ENCODE peak calls at places on chromosomes 13 and 19, in seven cellular contexts. R is esophagus squamous epithelium, D is heart left ventricle, F is Peyer's patch, X is HCT116, B is ovary, G is transverse colon. N is an unnamed sample. For H3K9me3, the result is how much of the 10 kb centered on the place peaks cover.

GRCh38 chr19:11747277-11747676 is 8.5 kb upstream of the ZNF823 start:
- DNase-seq in G (no peak), F (no peak), D (no peak), B (no peak), R (no peak), X (no peak), N (no peak)

GRCh38 chr13:109072505-109072904 is 443.1 kb downstream of the MYO16 start:
- DNase-seq in R (no peak), F (no peak), D (no peak), G (no peak), B (no peak), X (no peak), N (no peak)

GRCh38 chr19:40702337-40703012 is 12.0 kb upstream of the NUMBL start:
- DNase-seq in R (no peak), D (peak), B (no peak), G (no peak), F (no peak), X (no peak), N (no peak)

GRCh38 chr13:110138009-110138699 is 168.8 kb downstream of the COL4A1 start:
- DNase-seq in B (peak), F (peak), X (peak), G (peak), R (no peak), D (peak), N (peak)

GRCh38 chr13:27921421-27921960 is 1.7 kb downstream of the PDX1 start:
- DNase-seq in X (no peak), D (no peak), G (no peak), R (no peak), B (no peak), F (no peak), N (no peak)

GRCh38 chr13:113407103-113407530 is 43.2 kb upstream of the GRTP1 start:
- DNase-seq in R (no peak), G (no peak), X (no peak), D (peak), B (no peak), F (peak), N (no peak)

GRCh38 chr13:85383291-85383690 is 415.9 kb downstream of the SLITRK6 start:
- DNase-seq in D (no peak), X (no peak), F (no peak), R (no peak), G (no peak), B (no peak), N (no peak)

GRCh38 chr13:113083402-113084061 is 22.1 kb upstream of the F7 start:
- DNase-seq in B (no peak), X (peak), G (peak), F (no peak), D (peak), R (no peak), N (peak)

GRCh38 chr13:46598820-46599180 is 45.8 kb downstream of the LRCH1 start:
- DNase-seq in G (no peak), X (no peak), R (no peak), D (no peak), B (no peak), F (no peak), N (no peak)

GRCh38 chr19:13209797-13210775 is 59.9 kb downstream of the IER2 start:
- DNase-seq in F (no peak), X (no peak), R (no peak), G (no peak), D (no peak), B (no peak), N (no peak)

GRCh38 chr13:110258876-110259631 is 47.9 kb downstream of the COL4A1 start:
- DNase-seq in X (no peak), F (no peak), R (no peak), G (no peak), D (no peak), B (no peak), N (no peak)

GRCh38 chr19:55485439-55486011 is 537 bp downstream of the NAT14 start:
- DNase-seq in B (no peak), G (no peak), X (no peak), D (no peak), F (no peak), R (no peak), N (no peak)

GRCh38 chr13:97076898-97077297 is 82.6 kb upstream of the OXGR1 start:
- DNase-seq in B (no peak), X (no peak), R (no peak), F (no peak), G (no peak), D (no peak), N (no peak)

GRCh38 chr19:35545855-35546381 is 492 bp downstream of the TMEM147 start:
- DNase-seq in B (peak), D (peak), R (no peak), G (peak), X (no peak), F (peak), N (no peak)

GRCh38 chr13:87669379-87669978 is 1.7 kb upstream of the SLITRK5 start:
- DNase-seq in F (no peak), D (no peak), G (no peak), X (no peak), B (no peak), R (no peak), N (no peak)

GRCh38 chr13:47665041-47665440 is 336.0 kb downstream of the SUCLA2 start:
- DNase-seq in F (no peak), R (no peak), X (no peak), B (no peak), D (no peak), G (no peak), N (no peak)

GRCh38 chr13:44305216-44305615 is 68.4 kb upstream of the SERP2 start:
- DNase-seq in R (no peak), B (no peak), F (no peak), X (peak), G (no peak), D (no peak), N (no peak)

GRCh38 chr19:41861098-41861768 is 1.2 kb downstream of the RPS19 start:
- DNase-seq in X (no peak), B (no peak), D (no peak), G (no peak), F (no peak), R (no peak), N (no peak)

DNA sequence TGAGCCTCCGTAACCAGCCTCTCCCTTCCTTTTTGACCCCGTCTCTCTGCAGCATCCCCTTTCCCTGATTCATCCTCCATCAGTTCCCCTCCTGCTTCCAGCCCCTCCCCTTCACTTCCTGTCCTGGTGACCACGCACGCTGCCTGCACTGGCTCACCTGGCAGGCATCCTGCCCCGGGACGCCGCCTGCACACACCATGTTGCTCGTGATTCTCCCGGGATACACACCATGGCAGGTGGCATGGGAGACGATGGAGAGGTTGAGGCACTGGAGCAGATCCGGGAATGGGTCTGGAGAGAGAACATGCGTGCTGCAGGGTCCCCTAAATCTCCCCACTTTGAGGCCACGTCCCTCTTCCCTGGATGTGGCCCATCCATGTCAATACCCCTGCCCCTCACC is 4.2 kb downstream of the KLK12 start:
- DNase-seq in D (no peak), R (no peak), G (no peak), F (no peak), B (no peak), X (no peak), N (no peak)
- TF ChIP-seq POLR2A in D (no peak), R (no peak), G (no peak), F (no peak), B (no peak), X (no peak), N (no peak)

DNA sequence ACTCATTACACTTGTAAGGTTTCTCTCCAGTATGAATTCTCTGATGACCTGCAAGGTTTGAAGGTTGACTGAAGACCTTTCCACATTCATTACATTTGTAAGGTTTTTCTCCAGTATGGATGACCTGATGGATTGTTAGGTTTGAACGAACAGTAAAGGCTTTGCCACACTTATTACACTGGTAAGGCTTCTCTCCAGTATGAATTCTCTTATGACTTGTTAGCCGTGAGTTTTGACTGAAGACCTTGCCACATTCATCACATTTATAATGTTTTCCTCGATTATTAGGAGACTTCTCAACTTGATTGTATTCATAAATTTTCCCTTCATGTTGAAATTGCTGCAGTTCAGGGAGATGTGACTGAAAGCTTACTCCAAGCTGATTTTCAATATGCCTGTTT is 6.8 kb upstream of the ZNF347 start:
- DNase-seq in R (no peak), B (no peak), X (no peak), G (no peak), D (no peak), F (no peak), N (no peak)
- H3K9me3 ChIP-seq in R (under half), B (under half), X (under half), G (half or more), D (under half), F (under half), N (under half)

DNA sequence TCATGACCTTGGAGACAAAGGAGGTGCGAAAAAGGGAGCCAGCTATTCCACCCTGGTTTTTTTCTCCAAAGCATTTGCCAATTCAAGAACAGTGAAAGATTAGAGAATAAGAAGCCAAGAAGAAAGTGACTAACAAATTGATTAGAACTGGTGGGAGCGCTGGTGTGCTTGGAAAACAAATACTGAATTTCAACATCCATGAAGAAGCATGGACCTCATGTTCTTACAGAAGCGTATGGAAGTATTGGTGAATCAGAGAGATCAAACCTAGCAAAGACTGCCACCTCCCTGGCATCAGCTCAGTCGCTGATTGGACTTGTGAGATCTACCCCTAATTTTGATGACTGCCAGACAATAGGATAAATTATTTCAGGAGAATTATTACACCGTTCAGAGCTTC is 195.3 kb downstream of the ITGBL1 start:
- DNase-seq in R (no peak), X (no peak), D (no peak), F (no peak), B (no peak), G (no peak), N (no peak)
- TF ChIP-seq CTCF in R (no peak), X (no peak), D (no peak), F (no peak), B (no peak), G (no peak), N (no peak)

GRCh38 chr19:14333101-14333871 is 48.0 kb upstream of the ADGRE5 start:
- DNase-seq in F (peak), X (no peak), B (no peak), D (no peak), G (peak), R (no peak), N (no peak)
- TF ChIP-seq POLR2A in F (no peak), X (no peak), B (no peak), D (no peak), G (no peak), R (no peak), N (no peak)

GRCh38 chr13:43300817-43301216 is 277.4 kb downstream of the DNAJC15 start:
- DNase-seq in D (no peak), B (no peak), F (no peak), G (no peak), X (no peak), R (no peak), N (no peak)

GRCh38 chr13:43297967-43298366 is 274.6 kb downstream of the DNAJC15 start:
- DNase-seq in R (no peak), B (no peak), D (no peak), X (no peak), F (no peak), G (no peak), N (no peak)

GRCh38 chr13:43301341-43301969 is 278.1 kb downstream of the DNAJC15 start:
- DNase-seq in R (no peak), F (no peak), G (no peak), X (no peak), B (no peak), D (no peak), N (no peak)

GRCh38 chr13:43303040-43303729 is 279.8 kb downstream of the DNAJC15 start:
- DNase-seq in B (peak), D (peak), X (no peak), F (no peak), G (peak), R (no peak), N (peak)

GRCh38 chr13:43298799-43299198 is 275.4 kb downstream of the DNAJC15 start:
- DNase-seq in G (no peak), F (no peak), X (no peak), R (no peak), B (no peak), D (no peak), N (no peak)
- H3K9me3 ChIP-seq in G (under half), F (under half), X (under half), R (under half), B (under half), D (under half), N (under half)